ENCODE peak calls at places on chromosome 3, in seven cellular contexts. W, T, A, M, L, N and I are unnamed samples.

GRCh38 chr3:133943639-133944131 is 48.0 kb upstream of the RAB6B start:
- DNase-seq in W (no peak), M (peak; percentile 83), T (no peak), L (peak; percentile 79), N (no peak), A (peak; percentile 36), I (peak; percentile 83)

GRCh38 chr3:157865449-157865862 is 240.8 kb downstream of the SHOX2 start:
- DNase-seq in W (peak; percentile 30), T (no peak), M (peak; percentile 71), N (peak; percentile 54), A (no peak), L (no peak), I (peak; percentile 75)

GRCh38 chr3:114551770-114552526 is 258.1 kb downstream of the TIGIT start:
- DNase-seq in W (no peak), T (no peak), M (peak; percentile 16), N (no peak), A (no peak), L (no peak), I (no peak)

GRCh38 chr3:120559228-120560061 is 36.7 kb upstream of the NDUFB4 start:
- DNase-seq in T (no peak), M (peak; percentile 72), L (no peak), A (peak; percentile 73), W (no peak), N (peak; percentile 17), I (peak; percentile 55)

GRCh38 chr3:5231067-5231466 is 43.6 kb downstream of the EDEM1 start:
- DNase-seq in T (no peak), N (no peak), M (no peak), A (no peak), L (no peak), W (no peak), I (no peak)

GRCh38 chr3:192409203-192409837 is 318.0 kb downstream of the FGF12 start:
- DNase-seq in N (no peak), T (no peak), A (no peak), W (peak; percentile 35), L (no peak), M (no peak), I (no peak)

GRCh38 chr3:14424711-14425573 is 22.5 kb downstream of the SLC6A6 start:
- DNase-seq in M (peak; percentile 52), A (no peak), T (no peak), W (no peak), L (no peak), N (peak; percentile 45), I (no peak)

GRCh38 chr3:131174752-131175151 is 148.1 kb downstream of the NEK11 start:
- DNase-seq in W (peak; percentile 10), L (no peak), M (no peak), N (no peak), T (no peak), A (no peak), I (peak; percentile 61)

GRCh38 chr3:58672451-58672850 is 5.9 kb upstream of the FAM3D start:
- DNase-seq in W (no peak), A (no peak), L (no peak), N (no peak), T (no peak), M (no peak), I (no peak)

GRCh38 chr3:56357266-56357665 is 111.0 kb downstream of the ERC2 start:
- DNase-seq in A (no peak), W (no peak), M (no peak), T (no peak), L (no peak), N (no peak), I (no peak)

GRCh38 chr3:47421741-47422649 is 41.2 kb downstream of the PTPN23 start:
- DNase-seq in T (no peak), L (no peak), M (no peak), N (peak; percentile 53), A (peak; percentile 66), W (no peak), I (peak; percentile 54)

GRCh38 chr3:47419083-47420043 is 38.5 kb downstream of the PTPN23 start:
- DNase-seq in A (no peak), L (no peak), T (no peak), W (no peak), M (no peak), N (no peak), I (no peak)

GRCh38 chr3:47422743-47423142 is 41.9 kb downstream of the PTPN23 start:
- DNase-seq in M (no peak), W (no peak), A (no peak), T (no peak), L (no peak), N (no peak), I (no peak)

GRCh38 chr3:47420044-47420430 is 39.2 kb downstream of the PTPN23 start:
- DNase-seq in T (no peak), L (no peak), A (no peak), N (no peak), W (no peak), M (no peak), I (no peak)

DNA sequence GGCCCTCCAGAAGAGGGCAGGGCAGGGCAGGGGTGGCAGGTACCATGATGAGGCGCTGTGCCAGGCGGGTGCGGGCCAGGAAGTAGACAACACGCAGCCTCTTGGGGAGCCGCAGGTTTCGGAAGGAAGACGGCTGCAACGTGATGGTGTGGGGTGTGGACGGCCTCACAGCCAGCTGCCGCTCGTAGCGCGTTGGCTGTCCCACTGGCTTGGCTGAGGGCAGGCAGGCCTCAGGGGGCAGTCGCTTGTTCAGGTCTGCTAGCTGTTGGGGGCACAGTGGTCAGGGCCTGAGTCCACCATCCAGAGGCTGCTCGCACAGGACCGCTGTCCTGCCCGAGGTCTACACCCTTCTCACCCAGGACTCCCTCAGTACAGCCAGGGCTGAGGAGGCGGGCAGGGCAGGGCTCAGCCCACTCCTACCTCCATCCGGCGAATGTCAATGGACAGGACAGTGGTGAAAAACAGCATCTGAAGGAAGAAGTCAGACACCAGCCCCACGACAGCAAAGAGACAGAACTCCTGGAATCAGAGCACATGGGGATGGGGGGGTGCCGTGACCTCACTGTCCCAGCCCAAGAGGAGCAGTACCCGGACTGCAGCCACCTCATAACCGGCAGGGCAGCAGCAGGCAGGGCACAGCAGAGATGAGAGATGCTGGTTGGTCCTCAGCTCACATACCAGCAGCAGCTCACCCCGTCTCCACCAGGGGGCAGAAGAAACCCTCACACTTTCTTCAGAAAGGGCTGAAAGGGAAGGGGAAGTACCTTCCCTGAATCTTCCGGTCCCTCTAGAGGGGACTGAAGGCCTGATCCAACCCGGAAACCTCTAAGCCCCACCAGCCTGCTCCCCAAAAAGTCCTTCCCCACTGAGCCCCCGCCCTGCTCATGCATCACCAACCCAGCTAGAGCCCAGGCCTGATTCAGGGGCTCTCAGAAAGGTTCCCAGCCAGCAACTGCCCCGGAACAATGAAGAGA is 40.0 kb downstream of the PTPN23 start:
- DNase-seq in N (peak; percentile 93), A (peak; percentile 94), T (peak; percentile 34), M (peak; percentile 95), L (peak; percentile 84), W (peak; percentile 95), I (peak; percentile 94)
- TF ChIP-seq POLR2AphosphoS5 in N (no peak), A (no peak), T (no peak), M (no peak), L (peak; percentile 61), W (peak; percentile 43), I (peak; percentile 21)

GRCh38 chr3:159800434-159801121 is 188.1 kb upstream of the IL12A start:
- DNase-seq in N (no peak), A (no peak), T (no peak), M (no peak), W (no peak), L (no peak), I (no peak)

GRCh38 chr3:159796744-159797143 is 191.9 kb upstream of the IL12A start:
- DNase-seq in N (no peak), M (no peak), A (no peak), L (no peak), T (no peak), W (no peak), I (no peak)

GRCh38 chr3:159797771-159798170 is 190.9 kb upstream of the IL12A start:
- DNase-seq in N (no peak), L (no peak), T (no peak), A (no peak), W (no peak), M (no peak), I (no peak)

GRCh38 chr3:159796226-159796625 is 192.4 kb upstream of the IL12A start:
- DNase-seq in T (no peak), W (no peak), A (no peak), M (no peak), N (no peak), L (no peak), I (no peak)

DNA sequence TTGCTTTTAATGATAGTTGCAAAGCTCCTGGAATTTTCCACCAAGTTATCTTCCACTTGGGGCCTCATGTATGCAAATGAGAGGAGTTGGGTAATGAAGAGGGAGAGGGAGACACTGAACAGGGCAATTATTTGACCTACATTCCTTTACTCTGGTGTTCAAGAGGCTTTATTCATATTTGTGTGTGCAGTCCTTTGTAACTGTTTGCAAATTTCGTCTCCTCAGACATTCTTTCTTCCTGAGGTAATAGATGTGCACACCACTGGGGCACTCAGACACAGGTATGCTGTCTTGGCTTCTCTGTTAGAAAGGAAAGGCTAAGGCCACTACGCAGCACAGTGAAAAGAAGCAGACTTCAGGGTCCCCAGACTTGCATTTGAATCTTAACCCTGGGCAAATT is 189.7 kb upstream of the IL12A start:
- DNase-seq in A (no peak), N (no peak), T (no peak), M (no peak), L (peak; percentile 55), W (no peak), I (no peak)
- TF ChIP-seq POLR2AphosphoS5 in A (no peak), N (no peak), T (no peak), M (no peak), L (no peak), W (no peak), I (no peak)

GRCh38 chr3:122247087-122247824 is 63.8 kb downstream of the CASR start:
- DNase-seq in A (no peak), T (no peak), N (no peak), M (no peak), W (no peak), L (no peak), I (peak; percentile 83)
- TF ChIP-seq POLR2AphosphoS5 in A (no peak), T (no peak), N (no peak), M (no peak), W (no peak), L (no peak), I (peak; percentile 85)

GRCh38 chr3:113210608-113211369 is 568 bp upstream of the BOC start:
- DNase-seq in A (no peak), L (no peak), M (no peak), T (no peak), W (no peak), N (no peak), I (no peak)

GRCh38 chr3:113211370-113212154 is at the start of gene BOC:
- DNase-seq in W (peak; percentile 49), N (no peak), M (no peak), A (no peak), T (no peak), L (no peak), I (no peak)

GRCh38 chr3:113212845-113213375 is 1.6 kb downstream of the BOC start:
- DNase-seq in T (no peak), W (no peak), L (no peak), M (no peak), N (no peak), A (no peak), I (no peak)

GRCh38 chr3:113214227-113214626 is 2.9 kb downstream of the BOC start:
- DNase-seq in L (no peak), T (no peak), A (no peak), M (no peak), N (no peak), W (no peak), I (no peak)

GRCh38 chr3:113212155-113212844 is 943 bp downstream of the BOC start:
- DNase-seq in T (no peak), N (no peak), L (no peak), M (no peak), W (peak; percentile 25), A (no peak), I (peak; percentile 25)
- TF ChIP-seq POLR2AphosphoS5 in T (no peak), N (no peak), L (no peak), M (no peak), W (no peak), A (no peak), I (no peak)